ENCODE peak calls at places on chromosomes 4 and X, in seven cellular contexts. One of them, this sample, is unnamed. For H3K4me1 and H3K9me3, the result is how much of the 10 kb centered on the place peaks cover.

GRCh38 chrX:25599061-25599460 is 539.1 kb upstream of the MAGEB18 start:
- DNase-seq in sigmoid colon: no peak
- DNase-seq in right atrium auricular region: no peak
- DNase-seq in OCI-LY7: no peak
- DNase-seq in fibroblast of lung: peak
- DNase-seq in left ventricle myocardium inferior: no peak
- DNase-seq in cardiac muscle cell: no peak
- DNase-seq in this sample: no peak

GRCh38 chrX:132092439-132093065 is 35.3 kb downstream of the FRMD7 start:
- DNase-seq in OCI-LY7: peak
- DNase-seq in right atrium auricular region: peak
- DNase-seq in fibroblast of lung: peak
- DNase-seq in sigmoid colon: no peak
- DNase-seq in cardiac muscle cell: peak
- DNase-seq in left ventricle myocardium inferior: peak
- DNase-seq in this sample: peak

GRCh38 chr4:4837921-4838601 is 21.4 kb upstream of the MSX1 start:
- DNase-seq in right atrium auricular region: no peak
- DNase-seq in OCI-LY7: no peak
- DNase-seq in cardiac muscle cell: no peak
- DNase-seq in fibroblast of lung: peak
- DNase-seq in sigmoid colon: no peak
- DNase-seq in left ventricle myocardium inferior: no peak
- DNase-seq in this sample: no peak

GRCh38 chr4:153107246-153107645 is 97.0 kb upstream of the TRIM2 start:
- DNase-seq in left ventricle myocardium inferior: no peak
- DNase-seq in cardiac muscle cell: no peak
- DNase-seq in OCI-LY7: no peak
- DNase-seq in right atrium auricular region: no peak
- DNase-seq in fibroblast of lung: no peak
- DNase-seq in sigmoid colon: no peak
- DNase-seq in this sample: no peak

GRCh38 chr4:174210952-174211490 is 72.4 kb downstream of the FBXO8 start:
- DNase-seq in cardiac muscle cell: no peak
- DNase-seq in fibroblast of lung: no peak
- DNase-seq in OCI-LY7: no peak
- DNase-seq in left ventricle myocardium inferior: no peak
- DNase-seq in right atrium auricular region: no peak
- DNase-seq in sigmoid colon: no peak
- DNase-seq in this sample: no peak

GRCh38 chrX:52034211-52034610 is 34.8 kb downstream of the MAGED4B start:
- DNase-seq in fibroblast of lung: no peak
- DNase-seq in cardiac muscle cell: no peak
- DNase-seq in left ventricle myocardium inferior: no peak
- DNase-seq in OCI-LY7: no peak
- DNase-seq in right atrium auricular region: no peak
- DNase-seq in sigmoid colon: no peak
- DNase-seq in this sample: no peak

GRCh38 chr4:138562544-138562961 is 320.4 kb upstream of the SLC7A11 start:
- DNase-seq in sigmoid colon: no peak
- DNase-seq in OCI-LY7: no peak
- DNase-seq in right atrium auricular region: no peak
- DNase-seq in left ventricle myocardium inferior: no peak
- DNase-seq in fibroblast of lung: peak
- DNase-seq in cardiac muscle cell: no peak
- DNase-seq in this sample: no peak

GRCh38 chr4:1747603-1747967 is 26.3 kb downstream of the TACC3 start:
- DNase-seq in left ventricle myocardium inferior: no peak
- DNase-seq in sigmoid colon: no peak
- DNase-seq in right atrium auricular region: no peak
- DNase-seq in fibroblast of lung: no peak
- DNase-seq in OCI-LY7: no peak
- DNase-seq in cardiac muscle cell: no peak
- DNase-seq in this sample: no peak

GRCh38 chr4:123398803-123399637 is 2.4 kb downstream of the SPRY1 start:
- DNase-seq in OCI-LY7: peak
- DNase-seq in cardiac muscle cell: peak
- DNase-seq in right atrium auricular region: no peak
- DNase-seq in sigmoid colon: peak
- DNase-seq in left ventricle myocardium inferior: peak
- DNase-seq in fibroblast of lung: peak
- DNase-seq in this sample: peak

GRCh38 chr4:121072836-121073362 is 564 bp upstream of the NDNF start:
- DNase-seq in fibroblast of lung: no peak
- DNase-seq in OCI-LY7: no peak
- DNase-seq in sigmoid colon: peak
- DNase-seq in left ventricle myocardium inferior: peak
- DNase-seq in right atrium auricular region: no peak
- DNase-seq in cardiac muscle cell: peak
- DNase-seq in this sample: no peak

GRCh38 chr4:3468154-3468553 is 5.0 kb downstream of the DOK7 start:
- DNase-seq in OCI-LY7: no peak
- DNase-seq in sigmoid colon: no peak
- DNase-seq in cardiac muscle cell: no peak
- DNase-seq in left ventricle myocardium inferior: no peak
- DNase-seq in fibroblast of lung: no peak
- DNase-seq in right atrium auricular region: no peak
- DNase-seq in this sample: no peak

GRCh38 chr4:183256756-183257385 is 63.2 kb downstream of the CLDN22 start:
- DNase-seq in OCI-LY7: peak
- DNase-seq in fibroblast of lung: peak
- DNase-seq in cardiac muscle cell: peak
- DNase-seq in right atrium auricular region: no peak
- DNase-seq in sigmoid colon: peak
- DNase-seq in left ventricle myocardium inferior: peak
- DNase-seq in this sample: no peak

GRCh38 chr4:80465238-80465637 is 129.7 kb downstream of the CFAP299 start:
- DNase-seq in right atrium auricular region: no peak
- DNase-seq in OCI-LY7: no peak
- DNase-seq in cardiac muscle cell: no peak
- DNase-seq in fibroblast of lung: no peak
- DNase-seq in left ventricle myocardium inferior: no peak
- DNase-seq in sigmoid colon: no peak
- DNase-seq in this sample: no peak

GRCh38 chr4:167111622-167112021 is 122.7 kb downstream of the SPOCK3 start:
- DNase-seq in left ventricle myocardium inferior: no peak
- DNase-seq in fibroblast of lung: no peak
- DNase-seq in OCI-LY7: no peak
- DNase-seq in sigmoid colon: no peak
- DNase-seq in right atrium auricular region: no peak
- DNase-seq in cardiac muscle cell: no peak
- DNase-seq in this sample: no peak

GRCh38 chr4:24991015-24991414 is 39.7 kb downstream of the LGI2 start:
- DNase-seq in left ventricle myocardium inferior: no peak
- DNase-seq in fibroblast of lung: peak
- DNase-seq in sigmoid colon: no peak
- DNase-seq in OCI-LY7: no peak
- DNase-seq in right atrium auricular region: no peak
- DNase-seq in cardiac muscle cell: no peak
- DNase-seq in this sample: no peak

GRCh38 chr4:121784975-121785374 is 16.1 kb upstream of the EXOSC9 start:
- DNase-seq in right atrium auricular region: no peak
- DNase-seq in cardiac muscle cell: no peak
- DNase-seq in OCI-LY7: no peak
- DNase-seq in left ventricle myocardium inferior: no peak
- DNase-seq in sigmoid colon: peak
- DNase-seq in fibroblast of lung: peak
- DNase-seq in this sample: no peak

GRCh38 chrX:131812847-131813825 is 210.0 kb upstream of the STK26 start:
- DNase-seq in sigmoid colon: peak
- DNase-seq in left ventricle myocardium inferior: no peak
- DNase-seq in right atrium auricular region: peak
- DNase-seq in OCI-LY7: no peak
- DNase-seq in fibroblast of lung: peak
- DNase-seq in cardiac muscle cell: no peak
- DNase-seq in this sample: peak

GRCh38 chrX:107630031-107630689 is 1.9 kb downstream of the PRPS1 start:
- DNase-seq in fibroblast of lung: no peak
- DNase-seq in right atrium auricular region: no peak
- DNase-seq in left ventricle myocardium inferior: no peak
- DNase-seq in cardiac muscle cell: no peak
- DNase-seq in sigmoid colon: no peak
- DNase-seq in OCI-LY7: no peak
- DNase-seq in this sample: no peak

GRCh38 chr4:76867880-76868655 is 29.9 kb downstream of the SOWAHB start:
- DNase-seq in left ventricle myocardium inferior: no peak
- DNase-seq in cardiac muscle cell: no peak
- DNase-seq in OCI-LY7: no peak
- DNase-seq in right atrium auricular region: no peak
- DNase-seq in fibroblast of lung: no peak
- DNase-seq in sigmoid colon: no peak
- DNase-seq in this sample: no peak

GRCh38 chr4:11495291-11495690 is 66.6 kb upstream of the HS3ST1 start:
- DNase-seq in left ventricle myocardium inferior: no peak
- DNase-seq in sigmoid colon: no peak
- DNase-seq in cardiac muscle cell: no peak
- DNase-seq in fibroblast of lung: peak
- DNase-seq in right atrium auricular region: no peak
- DNase-seq in OCI-LY7: no peak
- DNase-seq in this sample: no peak

GRCh38 chrX:86028681-86029080 is 18.7 kb downstream of the CHM start:
- DNase-seq in OCI-LY7: no peak
- DNase-seq in fibroblast of lung: no peak
- DNase-seq in sigmoid colon: no peak
- DNase-seq in left ventricle myocardium inferior: no peak
- DNase-seq in right atrium auricular region: no peak
- DNase-seq in cardiac muscle cell: no peak
- DNase-seq in this sample: no peak

GRCh38 chrX:36947214-36947613 is 61.0 kb upstream of the FAM47C start:
- DNase-seq in left ventricle myocardium inferior: no peak
- DNase-seq in cardiac muscle cell: no peak
- DNase-seq in right atrium auricular region: no peak
- DNase-seq in OCI-LY7: no peak
- DNase-seq in sigmoid colon: no peak
- DNase-seq in fibroblast of lung: no peak
- DNase-seq in this sample: no peak
- H3K27ac ChIP-seq in left ventricle myocardium inferior: no peak
- H3K27ac ChIP-seq in cardiac muscle cell: no peak
- H3K27ac ChIP-seq in right atrium auricular region: no peak
- H3K27ac ChIP-seq in OCI-LY7: no peak
- H3K27ac ChIP-seq in sigmoid colon: no peak
- H3K27ac ChIP-seq in fibroblast of lung: no peak
- H3K27ac ChIP-seq in this sample: no peak

DNA sequence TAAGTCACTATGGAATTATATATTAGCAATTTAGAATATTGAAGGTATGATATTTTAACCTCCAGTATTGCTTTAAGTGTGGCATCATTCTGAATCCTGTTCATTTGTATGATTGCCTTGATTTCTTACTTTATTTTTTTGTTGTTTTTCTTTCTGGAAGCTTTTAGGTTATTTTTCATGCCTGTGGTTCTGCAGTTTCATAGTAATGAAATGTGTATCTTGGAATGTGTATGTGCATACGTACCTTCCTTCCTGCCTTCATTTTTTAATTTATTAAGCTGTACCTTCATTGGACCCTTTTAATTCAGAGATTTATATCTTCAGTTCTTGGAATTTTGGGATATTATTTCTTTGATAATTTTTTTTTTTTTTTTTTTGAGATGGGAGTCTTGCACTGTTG is 22.1 kb downstream of the CPEB2 start:
- DNase-seq in left ventricle myocardium inferior: no peak
- DNase-seq in cardiac muscle cell: no peak
- DNase-seq in OCI-LY7: no peak
- DNase-seq in sigmoid colon: no peak
- DNase-seq in fibroblast of lung: peak
- DNase-seq in right atrium auricular region: no peak
- DNase-seq in this sample: no peak
- H3K4me1 ChIP-seq in left ventricle myocardium inferior: half or more
- H3K4me1 ChIP-seq in cardiac muscle cell: under half
- H3K4me1 ChIP-seq in OCI-LY7: under half
- H3K4me1 ChIP-seq in sigmoid colon: under half
- H3K4me1 ChIP-seq in fibroblast of lung: under half
- H3K4me1 ChIP-seq in right atrium auricular region: under half
- H3K4me1 ChIP-seq in this sample: under half

GRCh38 chr4:38102942-38103604 is 142.9 kb downstream of the PTTG2 start:
- DNase-seq in right atrium auricular region: no peak
- DNase-seq in left ventricle myocardium inferior: no peak
- DNase-seq in cardiac muscle cell: no peak
- DNase-seq in sigmoid colon: no peak
- DNase-seq in fibroblast of lung: no peak
- DNase-seq in OCI-LY7: no peak
- DNase-seq in this sample: no peak

GRCh38 chr4:38099908-38100407 is 139.8 kb downstream of the PTTG2 start:
- DNase-seq in cardiac muscle cell: no peak
- DNase-seq in left ventricle myocardium inferior: no peak
- DNase-seq in right atrium auricular region: no peak
- DNase-seq in OCI-LY7: no peak
- DNase-seq in sigmoid colon: no peak
- DNase-seq in fibroblast of lung: peak
- DNase-seq in this sample: no peak

GRCh38 chr4:38099020-38099600 is 138.9 kb downstream of the PTTG2 start:
- DNase-seq in cardiac muscle cell: no peak
- DNase-seq in sigmoid colon: no peak
- DNase-seq in fibroblast of lung: no peak
- DNase-seq in OCI-LY7: no peak
- DNase-seq in right atrium auricular region: no peak
- DNase-seq in left ventricle myocardium inferior: no peak
- DNase-seq in this sample: no peak

GRCh38 chr4:38100474-38101255 is 140.5 kb downstream of the PTTG2 start:
- DNase-seq in sigmoid colon: no peak
- DNase-seq in fibroblast of lung: no peak
- DNase-seq in OCI-LY7: no peak
- DNase-seq in left ventricle myocardium inferior: no peak
- DNase-seq in right atrium auricular region: no peak
- DNase-seq in cardiac muscle cell: no peak
- DNase-seq in this sample: no peak

DNA sequence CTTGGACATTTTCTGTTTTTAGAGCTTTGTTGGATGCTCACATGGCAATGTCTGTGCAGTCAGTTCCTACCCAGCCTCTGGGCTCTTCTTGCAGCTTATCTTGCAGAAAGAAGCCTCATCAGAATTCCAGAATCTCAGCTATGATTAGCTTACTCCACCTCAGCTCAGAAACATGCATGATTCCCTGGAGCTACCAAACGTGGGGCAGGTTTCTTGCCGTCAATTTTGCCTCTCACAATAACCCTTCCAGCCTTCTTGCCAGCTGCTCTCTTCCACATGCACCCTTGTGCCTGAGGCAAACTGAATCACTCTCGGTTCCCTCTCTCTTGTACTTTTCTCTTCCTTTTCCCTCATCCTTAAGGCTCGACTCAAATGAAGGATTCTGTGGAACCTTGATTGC is 141.4 kb downstream of the PTTG2 start:
- DNase-seq in fibroblast of lung: peak
- DNase-seq in left ventricle myocardium inferior: no peak
- DNase-seq in cardiac muscle cell: no peak
- DNase-seq in right atrium auricular region: no peak
- DNase-seq in sigmoid colon: no peak
- DNase-seq in OCI-LY7: no peak
- DNase-seq in this sample: no peak
- H3K9me3 ChIP-seq in fibroblast of lung: under half
- H3K9me3 ChIP-seq in left ventricle myocardium inferior: under half
- H3K9me3 ChIP-seq in cardiac muscle cell: under half
- H3K9me3 ChIP-seq in right atrium auricular region: under half
- H3K9me3 ChIP-seq in sigmoid colon: under half
- H3K9me3 ChIP-seq in OCI-LY7: under half
- H3K9me3 ChIP-seq in this sample: under half

DNA sequence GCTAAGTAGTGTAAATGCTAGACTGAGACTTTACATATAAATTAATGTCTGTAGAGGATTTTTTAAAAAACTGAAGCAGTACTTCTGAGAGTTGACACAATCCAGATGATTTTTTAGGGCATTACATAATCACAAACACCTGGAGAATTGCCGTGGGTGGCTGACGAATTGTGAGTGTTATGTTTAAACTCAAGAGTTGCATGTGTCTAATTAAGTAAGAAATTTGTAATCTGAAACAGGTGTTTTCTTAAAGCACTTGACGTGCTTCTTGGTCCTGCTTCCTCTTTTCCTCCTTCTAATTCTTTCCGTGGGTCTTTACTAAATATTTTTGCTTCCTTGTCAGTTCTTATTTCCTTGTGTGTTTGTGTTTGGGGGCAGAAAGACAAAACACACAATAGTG is 27.8 kb downstream of the PIR start:
- DNase-seq in OCI-LY7: peak
- DNase-seq in left ventricle myocardium inferior: no peak
- DNase-seq in sigmoid colon: peak
- DNase-seq in right atrium auricular region: no peak
- DNase-seq in cardiac muscle cell: no peak
- DNase-seq in fibroblast of lung: peak
- DNase-seq in this sample: no peak
- H3K27ac ChIP-seq in OCI-LY7: peak
- H3K27ac ChIP-seq in left ventricle myocardium inferior: peak
- H3K27ac ChIP-seq in sigmoid colon: no peak
- H3K27ac ChIP-seq in right atrium auricular region: peak
- H3K27ac ChIP-seq in cardiac muscle cell: no peak
- H3K27ac ChIP-seq in fibroblast of lung: no peak
- H3K27ac ChIP-seq in this sample: no peak